ENCODE peak calls at places on chromosome 1, in seven cellular contexts. Q is activated CD4-positive, alpha-beta memory T cell treated with anti-CD3 and anti-CD28 coated beads, Interleukin-2, amount 10 ng/mL, durations not matched to agents 7 days and 5 days; X is foreskin keratinocyte; U is fibroblast of lung; H is EH; J is activated T-cell treated with anti-CD3 and anti-CD28 coated beads, Interleukin-2, amount 50 U/mL, for 72 hours; F is HEK293T. A is an unnamed sample.
A peak's percentile ranks its signal among the peaks of the same experiment; 100 is the strongest.

GRCh38 chr1:185154912-185155513 is 1.7 kb downstream of the TRMT1L start:
- DNase-seq in U (peak; percentile 30), F (no peak), J (no peak), Q (no peak), H (peak; percentile 22), X (no peak), A (no peak)

GRCh38 chr1:62424412-62424811 is 12.4 kb upstream of the USP1 start:
- DNase-seq in J (no peak), U (no peak), X (no peak), H (peak; percentile 26), Q (no peak), F (no peak), A (no peak)

GRCh38 chr1:22365331-22366295 is 86.0 kb upstream of the ZBTB40 start:
- DNase-seq in X (no peak), F (no peak), Q (no peak), J (no peak), H (peak; percentile 13), U (no peak), A (no peak)

GRCh38 chr1:9845914-9846313 is 22.1 kb upstream of the CLSTN1 start:
- DNase-seq in J (no peak), H (no peak), F (no peak), U (no peak), X (no peak), Q (no peak), A (no peak)

GRCh38 chr1:183283286-183283685 is 97.2 kb downstream of the LAMC2 start:
- DNase-seq in Q (no peak), X (no peak), F (no peak), U (no peak), H (no peak), J (no peak), A (no peak)

GRCh38 chr1:191959856-191960255 is 198.4 kb upstream of the RGS18 start:
- DNase-seq in Q (no peak), H (no peak), U (no peak), F (no peak), X (no peak), J (no peak), A (no peak)

GRCh38 chr1:20972855-20973254 is 185.7 kb upstream of the HP1BP3 start:
- DNase-seq in F (no peak), J (no peak), U (no peak), Q (no peak), H (no peak), X (no peak), A (no peak)

GRCh38 chr1:145961425-145962156 is 2.8 kb downstream of the ANKRD34A start:
- DNase-seq in X (no peak), F (no peak), H (peak; percentile 52), Q (peak; percentile 61), U (no peak), J (peak; percentile 58), A (peak; percentile 33)

GRCh38 chr1:27018316-27018715 is 5.7 kb upstream of the TENT5B start:
- DNase-seq in J (no peak), Q (no peak), H (peak; percentile 6), X (no peak), U (no peak), F (no peak), A (no peak)

GRCh38 chr1:153570874-153571273 is 5.2 kb upstream of the S100A2 start:
- DNase-seq in F (no peak), X (no peak), J (no peak), Q (no peak), U (no peak), H (no peak), A (no peak)